ENCODE peak calls at places on chromosome 2, in six cellular contexts. One of them, this sample, is unnamed.

GRCh38 chr2:46306320-46306719 is 9.1 kb downstream of the EPAS1 start:
- DNase-seq in posterior cingulate gyrus: no peak
- DNase-seq in caudate nucleus: no peak
- DNase-seq in occipital lobe: no peak
- DNase-seq in mesenchymal stem cell: peak
- DNase-seq in Calu3: peak
- DNase-seq in this sample: no peak

GRCh38 chr2:232028631-232029030 is 67.1 kb downstream of the DIS3L2 start:
- DNase-seq in posterior cingulate gyrus: no peak
- DNase-seq in caudate nucleus: no peak
- DNase-seq in occipital lobe: no peak
- DNase-seq in mesenchymal stem cell: peak
- DNase-seq in Calu3: no peak
- DNase-seq in this sample: no peak

GRCh38 chr2:56347881-56348280 is 164.1 kb downstream of the CCDC85A start:
- DNase-seq in posterior cingulate gyrus: no peak
- DNase-seq in caudate nucleus: no peak
- DNase-seq in occipital lobe: no peak
- DNase-seq in mesenchymal stem cell: no peak
- DNase-seq in Calu3: no peak
- DNase-seq in this sample: no peak

GRCh38 chr2:20027715-20028434 is 15.4 kb upstream of the MATN3 start:
- DNase-seq in posterior cingulate gyrus: no peak
- DNase-seq in caudate nucleus: no peak
- DNase-seq in occipital lobe: no peak
- DNase-seq in mesenchymal stem cell: peak
- DNase-seq in Calu3: no peak
- DNase-seq in this sample: no peak

GRCh38 chr2:209977386-209978239 is 24.8 kb upstream of the RPE start:
- DNase-seq in posterior cingulate gyrus: no peak
- DNase-seq in caudate nucleus: no peak
- DNase-seq in occipital lobe: no peak
- DNase-seq in mesenchymal stem cell: peak
- DNase-seq in Calu3: no peak
- DNase-seq in this sample: no peak

GRCh38 chr2:23689131-23689700 is 237.7 kb downstream of the ATAD2B start:
- DNase-seq in posterior cingulate gyrus: no peak
- DNase-seq in caudate nucleus: no peak
- DNase-seq in occipital lobe: no peak
- DNase-seq in mesenchymal stem cell: no peak
- DNase-seq in Calu3: no peak
- DNase-seq in this sample: no peak

GRCh38 chr2:180062178-180062577 is 55.1 kb upstream of the CWC22 start:
- DNase-seq in posterior cingulate gyrus: no peak
- DNase-seq in caudate nucleus: no peak
- DNase-seq in occipital lobe: no peak
- DNase-seq in mesenchymal stem cell: no peak
- DNase-seq in Calu3: no peak
- DNase-seq in this sample: no peak

GRCh38 chr2:151668737-151669136 is 65.5 kb downstream of the NEB start:
- DNase-seq in posterior cingulate gyrus: no peak
- DNase-seq in caudate nucleus: no peak
- DNase-seq in occipital lobe: no peak
- DNase-seq in mesenchymal stem cell: no peak
- DNase-seq in Calu3: no peak
- DNase-seq in this sample: no peak

GRCh38 chr2:235669983-235670962 is 176.4 kb downstream of the AGAP1 start:
- DNase-seq in posterior cingulate gyrus: peak
- DNase-seq in caudate nucleus: peak
- DNase-seq in occipital lobe: peak
- DNase-seq in mesenchymal stem cell: peak
- DNase-seq in Calu3: peak
- DNase-seq in this sample: peak

GRCh38 chr2:66872056-66872821 is 437.3 kb downstream of the MEIS1 start:
- DNase-seq in posterior cingulate gyrus: no peak
- DNase-seq in caudate nucleus: no peak
- DNase-seq in occipital lobe: no peak
- DNase-seq in mesenchymal stem cell: peak
- DNase-seq in Calu3: peak
- DNase-seq in this sample: no peak

GRCh38 chr2:46073540-46074018 is 223.6 kb upstream of the EPAS1 start:
- DNase-seq in posterior cingulate gyrus: no peak
- DNase-seq in caudate nucleus: no peak
- DNase-seq in occipital lobe: no peak
- DNase-seq in mesenchymal stem cell: peak
- DNase-seq in Calu3: peak
- DNase-seq in this sample: no peak

GRCh38 chr2:28294451-28294850 is 98.2 kb upstream of the FOSL2 start:
- DNase-seq in posterior cingulate gyrus: no peak
- DNase-seq in caudate nucleus: no peak
- DNase-seq in occipital lobe: no peak
- DNase-seq in mesenchymal stem cell: no peak
- DNase-seq in Calu3: no peak
- DNase-seq in this sample: no peak

This sample was measured in C1 segment of cervical spinal cord.